ENCODE peak calls at places on chromosomes 6 and 20, in ten cellular contexts. K is T-cell; I is NCI-H774; J is stomach; A is D341Med; S is MCF 10A; C is stimulated activated CD8-positive, alpha-beta memory T cell treated with anti-CD3 and anti-CD28 coated beads, Interleukin-4, amount 100 ng/mL, for 1 hour; D is HS-5; M is heart left ventricle; T is neural progenitor cell. Z is an unnamed sample.

GRCh38 chr20:33693741-33694645 is 7.8 kb upstream of the E2F1 start:
- DNase-seq in M (peak; percentile 43), K (no peak), I (no peak), T (peak; percentile 71), A (no peak), C (no peak), D (no peak), J (no peak), S (no peak), Z (peak; percentile 53)

GRCh38 chr6:131015630-131016263 is 47.3 kb downstream of the EPB41L2 start:
- DNase-seq in D (no peak), J (no peak), A (no peak), I (no peak), K (no peak), S (no peak), M (no peak), C (no peak), T (no peak), Z (no peak)

GRCh38 chr6:31834367-31834703 is 6.8 kb downstream of the HSPA1B start:
- DNase-seq in M (peak; percentile 91), T (peak; percentile 91), S (peak; percentile 87), A (peak; percentile 93), K (no peak), J (peak; percentile 87), C (peak; percentile 38), I (peak; percentile 91), D (no peak), Z (peak; percentile 90)

GRCh38 chr20:63795178-63795830 is 35.8 kb downstream of the ZBTB46 start:
- DNase-seq in C (no peak), K (no peak), T (no peak), M (no peak), D (no peak), J (no peak), A (no peak), S (no peak), I (no peak), Z (no peak)

GRCh38 chr6:15441215-15441868 is 195.5 kb downstream of the JARID2 start:
- DNase-seq in J (no peak), A (peak; percentile 68), S (peak; percentile 82), I (peak; percentile 44), T (peak; percentile 69), K (peak; percentile 15), C (no peak), M (peak; percentile 35), D (peak; percentile 58), Z (no peak)

GRCh38 chr20:973785-974194 is 28.3 kb downstream of the RSPO4 start:
- DNase-seq in A (peak; percentile 70), C (no peak), T (peak; percentile 52), M (no peak), J (no peak), D (no peak), S (peak; percentile 67), K (no peak), I (no peak), Z (no peak)

GRCh38 chr6:217048-217659 is 75.1 kb upstream of the DUSP22 start:
- DNase-seq in T (peak; percentile 54), K (no peak), J (peak; percentile 56), D (no peak), S (peak; percentile 28), I (no peak), A (no peak), M (no peak), C (no peak), Z (no peak)

GRCh38 chr6:121309768-121310473 is 24.4 kb downstream of the TBC1D32 start:
- DNase-seq in C (no peak), M (no peak), K (no peak), I (no peak), A (no peak), T (no peak), D (peak; percentile 49), S (peak; percentile 49), J (no peak), Z (no peak)

GRCh38 chr20:35363190-35363589 is 48.6 kb downstream of the UQCC1 start:
- DNase-seq in J (no peak), C (no peak), I (no peak), A (no peak), S (no peak), D (no peak), M (no peak), K (no peak), T (no peak), Z (no peak)

GRCh38 chr20:62742979-62743776 is 34.5 kb downstream of the NTSR1 start:
- DNase-seq in J (no peak), K (no peak), D (no peak), I (no peak), C (no peak), S (no peak), A (no peak), T (no peak), M (no peak), Z (peak; percentile 5)

GRCh38 chr20:21396921-21397340 is 395 bp downstream of the NKX2-4 start:
- DNase-seq in J (no peak), D (no peak), K (no peak), T (peak; percentile 76), C (no peak), S (no peak), M (no peak), A (peak; percentile 81), I (no peak), Z (no peak)

GRCh38 chr6:156686940-156687874 is 90.0 kb upstream of the ARID1B start:
- DNase-seq in M (peak; percentile 92), S (peak; percentile 70), C (peak; percentile 53), T (peak; percentile 89), J (peak; percentile 91), K (peak; percentile 68), A (peak; percentile 99), I (peak; percentile 87), D (peak; percentile 36), Z (peak; percentile 93)

GRCh38 chr6:11604215-11604614 is 66.7 kb downstream of the TMEM170B start:
- DNase-seq in T (no peak), D (no peak), I (no peak), J (no peak), C (no peak), K (no peak), S (no peak), A (no peak), M (no peak), Z (no peak)

GRCh38 chr20:51153867-51154707 is 131.2 kb upstream of the KCNG1 start:
- DNase-seq in S (no peak), D (no peak), C (no peak), T (no peak), K (no peak), I (no peak), A (no peak), J (no peak), M (no peak), Z (no peak)

GRCh38 chr6:157550114-157550989 is 169.4 kb downstream of the ZDHHC14 start:
- DNase-seq in C (no peak), D (no peak), S (no peak), I (no peak), J (no peak), A (no peak), K (peak; percentile 40), T (no peak), M (no peak), Z (no peak)

GRCh38 chr6:9583946-9584345 is 830.9 kb downstream of the TFAP2A start:
- DNase-seq in D (no peak), C (no peak), S (peak; percentile 21), I (no peak), A (no peak), T (no peak), J (no peak), M (no peak), K (no peak), Z (no peak)

GRCh38 chr6:129153257-129153656 is 270.3 kb downstream of the LAMA2 start:
- DNase-seq in K (no peak), A (no peak), J (no peak), T (no peak), I (no peak), M (no peak), S (no peak), C (no peak), D (no peak), Z (no peak)

GRCh38 chr6:45886776-45887175 is 128.9 kb downstream of the CLIC5 start:
- DNase-seq in A (no peak), M (no peak), J (no peak), D (no peak), K (no peak), T (no peak), S (no peak), I (no peak), C (no peak), Z (no peak)

GRCh38 chr6:141484726-141485125 is 648.0 kb upstream of the GJE1 start:
- DNase-seq in A (no peak), K (no peak), M (no peak), I (no peak), T (no peak), D (no peak), J (no peak), S (no peak), C (no peak), Z (no peak)

GRCh38 chr6:152356659-152357058 is 280.5 kb downstream of the SYNE1 start:
- DNase-seq in A (peak; percentile 62), T (peak; percentile 53), M (no peak), I (peak; percentile 41), J (no peak), K (no peak), D (no peak), S (peak; percentile 48), C (no peak), Z (no peak)

GRCh38 chr6:113893866-113894265 is 36.7 kb downstream of the MARCKS start:
- DNase-seq in T (no peak), S (no peak), J (no peak), D (peak; percentile 24), A (no peak), M (no peak), I (no peak), C (no peak), K (no peak), Z (no peak)

GRCh38 chr6:113859349-113860164 is 2.4 kb downstream of the MARCKS start:
- DNase-seq in I (no peak), T (peak; percentile 56), A (peak; percentile 54), M (peak; percentile 44), C (no peak), D (no peak), J (peak; percentile 52), S (peak; percentile 50), K (no peak), Z (peak; percentile 38)

GRCh38 chr20:62832212-62832922 is 15.5 kb downstream of the COL9A3 start:
- DNase-seq in M (peak; percentile 24), A (no peak), K (peak; percentile 22), C (no peak), I (peak; percentile 17), D (no peak), J (peak; percentile 81), S (peak; percentile 47), T (no peak), Z (no peak)

GRCh38 chr6:134995536-134995935 is 45.6 kb upstream of the ALDH8A1 start:
- DNase-seq in D (no peak), S (peak; percentile 33), C (no peak), M (no peak), K (no peak), T (no peak), A (no peak), J (no peak), I (no peak), Z (no peak)

GRCh38 chr6:39189915-39190544 is 39.2 kb downstream of the KCNK5 start:
- DNase-seq in T (peak; percentile 71), J (peak; percentile 72), S (peak; percentile 54), M (no peak), C (no peak), D (no peak), A (peak; percentile 54), I (no peak), K (no peak), Z (peak; percentile 25)

GRCh38 chr6:74578339-74578738 is 627.5 kb downstream of the COL12A1 start:
- DNase-seq in C (no peak), S (peak; percentile 21), K (no peak), T (no peak), I (no peak), D (peak; percentile 73), A (no peak), M (no peak), J (no peak), Z (no peak)

GRCh38 chr20:59047938-59048680 is 5.5 kb upstream of the PRELID3B start:
- DNase-seq in M (no peak), A (no peak), D (no peak), C (no peak), K (no peak), J (no peak), I (no peak), S (no peak), T (no peak), Z (no peak)

Z was measured in left ventricle myocardium inferior.